ENCODE peak calls at places on chromosomes 12 and 14, in six cellular contexts. Q is GM12878, Y is ovary, X is H1, D is stomach, O is sigmoid colon. V is an unnamed sample. For H3K4me1 and H3K27me3, the result is how much of the 10 kb centered on the place peaks cover.

GRCh38 chr12:49955899-49956662 is 5.5 kb downstream of the AQP2 start:
- DNase-seq in Y (no peak), Q (no peak), X (no peak), O (no peak), D (no peak), V (no peak)

GRCh38 chr12:118650586-118650960 is 274.2 kb downstream of the SUDS3 start:
- DNase-seq in O (no peak), Q (no peak), X (no peak), Y (no peak), D (no peak), V (no peak)

GRCh38 chr12:93882763-93883162 is 205.6 kb downstream of the CRADD start:
- DNase-seq in D (no peak), Q (no peak), X (no peak), Y (no peak), O (no peak), V (no peak)

GRCh38 chr14:65495196-65495595 is 82.7 kb downstream of the FUT8 start:
- DNase-seq in X (no peak), Y (no peak), Q (no peak), D (no peak), O (no peak), V (no peak)

GRCh38 chr14:75138492-75138891 is 11.6 kb upstream of the NEK9 start:
- DNase-seq in X (no peak), O (no peak), D (no peak), Q (no peak), Y (no peak), V (no peak)

GRCh38 chr12:123532808-123533649 is 490 bp downstream of the RILPL1 start:
- DNase-seq in X (no peak), Y (peak), O (peak), D (peak), Q (no peak), V (peak)

GRCh38 chr14:99671230-99672224 is 12.6 kb upstream of the CYP46A1 start:
- DNase-seq in D (no peak), Y (no peak), Q (no peak), O (peak), X (no peak), V (no peak)

GRCh38 chr14:34329281-34329680 is 132.8 kb downstream of the SPTSSA start:
- DNase-seq in Q (no peak), D (no peak), Y (no peak), O (no peak), X (no peak), V (no peak)

GRCh38 chr14:96253140-96253539 is 2.9 kb upstream of the BDKRB1 start:
- DNase-seq in Q (no peak), X (peak), Y (no peak), O (peak), D (no peak), V (no peak)

GRCh38 chr12:104603545-104603973 is 146.8 kb downstream of the CHST11 start:
- DNase-seq in Q (no peak), X (no peak), Y (no peak), O (no peak), D (no peak), V (no peak)

GRCh38 chr12:19404232-19404880 is 34.9 kb upstream of the AEBP2 start:
- DNase-seq in D (no peak), Q (no peak), O (no peak), X (no peak), Y (no peak), V (no peak)

GRCh38 chr12:28460420-28461130 is 270.3 kb downstream of the CCDC91 start:
- DNase-seq in Y (no peak), Q (peak), O (no peak), X (no peak), D (no peak), V (no peak)

GRCh38 chr14:103329421-103330347 is 4.4 kb upstream of the EIF5 start:
- DNase-seq in O (no peak), Q (no peak), D (peak), Y (no peak), X (no peak), V (peak)

GRCh38 chr12:106527356-106527755 is 55.4 kb upstream of the RFX4 start:
- DNase-seq in D (no peak), X (no peak), Y (no peak), O (no peak), Q (no peak), V (no peak)

GRCh38 chr12:50441763-50442162 is 41.1 kb downstream of the LARP4 start:
- DNase-seq in Y (no peak), X (no peak), Q (no peak), O (no peak), D (no peak), V (no peak)

GRCh38 chr14:25150934-25151790 is 101.2 kb upstream of the STXBP6 start:
- DNase-seq in D (no peak), Q (peak), Y (no peak), O (no peak), X (no peak), V (no peak)

GRCh38 chr12:29088611-29089219 is 60.4 kb upstream of the FAR2 start:
- DNase-seq in D (no peak), X (no peak), Y (no peak), O (no peak), Q (no peak), V (no peak)

GRCh38 chr12:76023069-76023690 is 8.4 kb downstream of the PHLDA1 start:
- DNase-seq in Y (no peak), X (no peak), D (no peak), O (no peak), Q (no peak), V (no peak)
- H3K4me1 ChIP-seq in Y (under half), X (under half), D (under half), O (under half), Q (under half), V (under half)

GRCh38 chr12:130973109-130973508 is 19.4 kb downstream of the ADGRD1 start:
- DNase-seq in Q (no peak), X (no peak), D (no peak), O (peak), Y (no peak), V (no peak)
- H3K27me3 ChIP-seq in Q (under half), X (under half), D (under half), O (under half), Y (under half), V (under half)

GRCh38 chr12:509494-509893 is 49.8 kb downstream of the B4GALNT3 start:
- DNase-seq in Q (no peak), O (no peak), D (peak), Y (no peak), X (no peak), V (no peak)
- TF ChIP-seq EP300 in Q (no peak), O (no peak), D (no peak), Y (no peak), X (no peak), V (no peak)

DNA sequence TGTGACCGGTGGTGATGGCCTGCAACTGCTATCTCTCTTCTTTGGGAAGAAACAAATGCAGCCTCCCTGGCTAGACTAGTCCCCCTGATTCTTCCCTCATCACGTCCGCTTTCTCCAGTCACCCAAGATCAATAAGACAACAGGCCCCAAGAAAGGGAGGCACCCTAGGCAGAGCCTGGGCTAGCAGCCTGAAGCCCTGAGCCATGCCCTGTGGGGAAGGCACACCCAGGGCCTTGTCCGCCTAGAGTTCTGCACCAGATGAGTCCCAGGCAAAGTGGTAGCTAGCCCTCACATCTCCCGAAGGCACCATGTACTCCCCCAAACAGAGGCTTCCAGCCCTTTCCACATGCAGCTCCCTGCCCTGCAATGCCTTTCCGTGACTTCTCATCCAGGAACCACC is 35.1 kb downstream of the CAMKK2 start:
- DNase-seq in Q (no peak), O (no peak), X (no peak), Y (no peak), D (no peak), V (no peak)
- H3K4me1 ChIP-seq in Q (under half), O (under half), X (under half), Y (under half), D (under half), V (under half)

GRCh38 chr12:117093431-117093830 is 5.8 kb downstream of the TESC start:
- DNase-seq in Q (no peak), O (no peak), X (no peak), D (no peak), Y (no peak), V (no peak)
- H3K27me3 ChIP-seq in Q (under half), O (under half), X (under half), D (under half), Y (under half), V (half or more)

GRCh38 chr14:92540472-92541048 is 27.0 kb downstream of the RIN3 start:
- DNase-seq in Y (peak), Q (no peak), X (no peak), O (peak), D (peak), V (peak)
- TF ChIP-seq EP300 in Y (no peak), Q (no peak), X (no peak), O (no peak), D (no peak), V (no peak)

GRCh38 chr12:130647814-130648213 is 68.3 kb downstream of the RIMBP2 start:
- DNase-seq in D (no peak), O (no peak), Q (no peak), X (no peak), Y (no peak), V (no peak)

GRCh38 chr12:130651188-130651587 is 64.9 kb downstream of the RIMBP2 start:
- DNase-seq in Y (no peak), D (no peak), Q (no peak), O (peak), X (no peak), V (peak)

GRCh38 chr12:130649646-130650045 is 66.5 kb downstream of the RIMBP2 start:
- DNase-seq in X (no peak), Y (no peak), D (no peak), Q (no peak), O (no peak), V (no peak)

GRCh38 chr12:130650131-130650530 is 66.0 kb downstream of the RIMBP2 start:
- DNase-seq in X (no peak), O (peak), D (no peak), Y (no peak), Q (no peak), V (no peak)

DNA sequence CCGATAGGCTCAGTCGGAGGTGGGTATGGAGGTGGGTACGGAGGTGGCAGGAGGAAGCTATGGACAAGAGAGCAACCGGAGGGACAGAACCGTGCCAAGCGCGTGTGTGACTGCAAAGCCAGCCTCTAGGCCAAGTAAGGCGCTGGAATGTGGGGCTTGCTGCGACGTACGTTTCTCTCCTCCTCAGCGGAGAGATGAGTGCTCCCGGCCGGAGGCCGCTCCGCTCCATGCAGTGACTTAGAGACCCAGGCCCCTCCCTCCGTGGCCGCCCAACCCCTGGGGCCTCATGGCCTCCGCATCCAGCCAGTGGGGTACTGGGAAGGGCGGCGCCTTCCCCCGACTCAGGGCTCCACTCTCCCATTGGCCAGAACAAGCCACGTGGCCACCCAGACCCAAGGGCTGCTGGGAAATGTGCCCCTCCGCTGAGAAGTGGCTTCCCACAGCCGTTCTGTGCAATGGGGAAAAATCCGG is 67.0 kb downstream of the RIMBP2 start:
- DNase-seq in D (no peak), X (no peak), Y (no peak), O (peak), Q (no peak), V (no peak)
- H3K4me1 ChIP-seq in D (under half), X (under half), Y (under half), O (under half), Q (under half), V (under half)

V was measured in suprapubic skin.